ENCODE peak calls at places on chromosomes 11 and 22, in ten cellular contexts. One of them, this sample, is unnamed.

GRCh38 chr22:19874307-19875060 is 19.8 kb upstream of the GNB1L start:
- DNase-seq in NCI-H2081: no peak
- DNase-seq in spleen: peak
- DNase-seq in activated naive CD4-positive, alpha-beta T cell: no peak
- DNase-seq in GM23248: peak
- DNase-seq in naive thymus-derived CD4-positive, alpha-beta T cell: peak
- DNase-seq in sigmoid colon: peak
- DNase-seq in ACHN: no peak
- DNase-seq in naive thymus-derived CD8-positive, alpha-beta T cell: no peak
- DNase-seq in left colon: peak
- DNase-seq in this sample: no peak

GRCh38 chr11:36091256-36091811 is 147.5 kb downstream of the LDLRAD3 start:
- DNase-seq in activated naive CD4-positive, alpha-beta T cell: no peak
- DNase-seq in spleen: no peak
- DNase-seq in NCI-H2081: no peak
- DNase-seq in GM23248: no peak
- DNase-seq in naive thymus-derived CD4-positive, alpha-beta T cell: no peak
- DNase-seq in left colon: no peak
- DNase-seq in sigmoid colon: no peak
- DNase-seq in naive thymus-derived CD8-positive, alpha-beta T cell: no peak
- DNase-seq in ACHN: no peak
- DNase-seq in this sample: no peak

GRCh38 chr22:19067696-19068348 is 54.4 kb downstream of the DGCR2 start:
- DNase-seq in ACHN: no peak
- DNase-seq in naive thymus-derived CD4-positive, alpha-beta T cell: no peak
- DNase-seq in activated naive CD4-positive, alpha-beta T cell: no peak
- DNase-seq in NCI-H2081: no peak
- DNase-seq in GM23248: no peak
- DNase-seq in left colon: no peak
- DNase-seq in spleen: no peak
- DNase-seq in naive thymus-derived CD8-positive, alpha-beta T cell: no peak
- DNase-seq in sigmoid colon: peak
- DNase-seq in this sample: no peak

GRCh38 chr11:122747358-122747757 is 90.9 kb upstream of the CRTAM start:
- DNase-seq in spleen: no peak
- DNase-seq in GM23248: no peak
- DNase-seq in ACHN: no peak
- DNase-seq in naive thymus-derived CD4-positive, alpha-beta T cell: no peak
- DNase-seq in naive thymus-derived CD8-positive, alpha-beta T cell: no peak
- DNase-seq in sigmoid colon: no peak
- DNase-seq in activated naive CD4-positive, alpha-beta T cell: no peak
- DNase-seq in NCI-H2081: no peak
- DNase-seq in left colon: no peak
- DNase-seq in this sample: no peak

GRCh38 chr11:109946322-109946846 is 146.8 kb upstream of the ZC3H12C start:
- DNase-seq in activated naive CD4-positive, alpha-beta T cell: no peak
- DNase-seq in NCI-H2081: peak
- DNase-seq in ACHN: peak
- DNase-seq in spleen: peak
- DNase-seq in naive thymus-derived CD8-positive, alpha-beta T cell: peak
- DNase-seq in left colon: peak
- DNase-seq in GM23248: peak
- DNase-seq in naive thymus-derived CD4-positive, alpha-beta T cell: peak
- DNase-seq in sigmoid colon: peak
- DNase-seq in this sample: no peak

GRCh38 chr11:67253872-67254624 is 12.2 kb upstream of the GRK2 start:
- DNase-seq in sigmoid colon: peak
- DNase-seq in naive thymus-derived CD8-positive, alpha-beta T cell: no peak
- DNase-seq in activated naive CD4-positive, alpha-beta T cell: no peak
- DNase-seq in GM23248: no peak
- DNase-seq in ACHN: no peak
- DNase-seq in spleen: no peak
- DNase-seq in naive thymus-derived CD4-positive, alpha-beta T cell: no peak
- DNase-seq in left colon: no peak
- DNase-seq in NCI-H2081: no peak
- DNase-seq in this sample: no peak

GRCh38 chr11:10930224-10930960 is 72.5 kb upstream of the ZBED5 start:
- DNase-seq in NCI-H2081: peak
- DNase-seq in GM23248: peak
- DNase-seq in ACHN: no peak
- DNase-seq in activated naive CD4-positive, alpha-beta T cell: no peak
- DNase-seq in left colon: peak
- DNase-seq in spleen: no peak
- DNase-seq in sigmoid colon: no peak
- DNase-seq in naive thymus-derived CD4-positive, alpha-beta T cell: peak
- DNase-seq in naive thymus-derived CD8-positive, alpha-beta T cell: no peak
- DNase-seq in this sample: no peak

GRCh38 chr11:126963603-126964353 is 36.8 kb downstream of the KIRREL3 start:
- DNase-seq in NCI-H2081: no peak
- DNase-seq in ACHN: peak
- DNase-seq in naive thymus-derived CD4-positive, alpha-beta T cell: no peak
- DNase-seq in left colon: no peak
- DNase-seq in naive thymus-derived CD8-positive, alpha-beta T cell: no peak
- DNase-seq in GM23248: peak
- DNase-seq in activated naive CD4-positive, alpha-beta T cell: no peak
- DNase-seq in spleen: no peak
- DNase-seq in sigmoid colon: no peak
- DNase-seq in this sample: no peak

GRCh38 chr11:17401316-17401715 is 12.9 kb upstream of the KCNJ11 start:
- DNase-seq in ACHN: no peak
- DNase-seq in left colon: no peak
- DNase-seq in spleen: no peak
- DNase-seq in GM23248: no peak
- DNase-seq in naive thymus-derived CD4-positive, alpha-beta T cell: no peak
- DNase-seq in naive thymus-derived CD8-positive, alpha-beta T cell: no peak
- DNase-seq in activated naive CD4-positive, alpha-beta T cell: no peak
- DNase-seq in NCI-H2081: no peak
- DNase-seq in sigmoid colon: no peak
- DNase-seq in this sample: no peak

This sample was measured in vagina.